ENCODE peak calls at places on chromosomes 16 and 17, in four cellular contexts. I is NCI-H774, Z is GM13976, T is SW 1271. W is an unnamed sample.

GRCh38 chr17:63387941-63388340 is 58.2 kb downstream of the CYB561 start:
- DNase-seq in I (no peak), Z (no peak), T (no peak), W (no peak)

GRCh38 chr17:68512247-68512966 is at the start of gene PRKAR1A:
- DNase-seq in I (peak; percentile 99), Z (peak; percentile 96), T (peak; percentile 87), W (peak; percentile 91)

GRCh38 chr17:2398655-2399571 is 1.9 kb downstream of the MNT start:
- DNase-seq in I (peak; percentile 29), Z (no peak), T (peak; percentile 38), W (peak; percentile 56)

GRCh38 chr16:49382916-49383315 is 9.3 kb downstream of the C16orf78 start:
- DNase-seq in I (no peak), Z (no peak), T (peak; percentile 2), W (no peak)

GRCh38 chr17:28404812-28405570 is 1.0 kb downstream of the SLC46A1 start:
- DNase-seq in I (no peak), Z (no peak), T (no peak), W (no peak)

GRCh38 chr16:381788-382717 is at the start of gene PGAP6:
- DNase-seq in I (peak; percentile 57), Z (peak; percentile 95), T (no peak), W (peak; percentile 71)

GRCh38 chr17:71423871-71424546 is 696.8 kb upstream of the SOX9 start:
- DNase-seq in I (no peak), Z (no peak), T (peak; percentile 97), W (peak; percentile 1)

GRCh38 chr16:59988591-59988990 is 1254.5 kb upstream of the GOT2 start:
- DNase-seq in I (no peak), Z (no peak), T (no peak), W (no peak)

GRCh38 chr17:34354637-34355036 is 1.6 kb upstream of the CCL13 start:
- DNase-seq in I (no peak), Z (no peak), T (no peak), W (no peak)

GRCh38 chr17:31431795-31432658 is 40.6 kb downstream of the RAB11FIP4 start:
- DNase-seq in I (no peak), Z (no peak), T (no peak), W (no peak)

GRCh38 chr16:14097182-14097951 is 26.2 kb downstream of the MRTFB start:
- DNase-seq in I (peak; percentile 91), Z (no peak), T (no peak), W (no peak)

GRCh38 chr16:268141-269053 is 7.3 kb downstream of the RGS11 start:
- DNase-seq in I (no peak), Z (no peak), T (no peak), W (peak; percentile 5)